ENCODE peak calls at places on chromosomes 11 and 22, in eight cellular contexts. One of them, this sample, is unnamed.

GRCh38 chr11:32034680-32035079 is 56.2 kb upstream of the RCN1 start:
- DNase-seq in caudate nucleus: no peak
- DNase-seq in AG10803: peak; percentile 85
- DNase-seq in activated T-cell treated with anti-CD3 and anti-CD28 coated beads for 1 hour: no peak
- DNase-seq in NCI-H187 treated with DMSO at 0.1 percent for 48 hours: no peak
- DNase-seq in NAMALWA: no peak
- DNase-seq in GM10248: no peak
- DNase-seq in stimulated activated CD4-positive, alpha-beta T cell treated with anti-CD3 and anti-CD28 coated beads, Interleukin-1b, Interleukin-23, amount 100 ng/mL, for 24 hours: no peak
- DNase-seq in this sample: no peak

GRCh38 chr11:110251837-110252236 is 44.6 kb downstream of the RDX start:
- DNase-seq in NCI-H187 treated with DMSO at 0.1 percent for 48 hours: no peak
- DNase-seq in NAMALWA: no peak
- DNase-seq in activated T-cell treated with anti-CD3 and anti-CD28 coated beads for 1 hour: no peak
- DNase-seq in caudate nucleus: no peak
- DNase-seq in stimulated activated CD4-positive, alpha-beta T cell treated with anti-CD3 and anti-CD28 coated beads, Interleukin-1b, Interleukin-23, amount 100 ng/mL, for 24 hours: no peak
- DNase-seq in AG10803: peak; percentile 47
- DNase-seq in GM10248: no peak
- DNase-seq in this sample: no peak

GRCh38 chr22:32830473-32830872 is 29.0 kb downstream of the TIMP3 start:
- DNase-seq in caudate nucleus: no peak
- DNase-seq in GM10248: no peak
- DNase-seq in AG10803: no peak
- DNase-seq in NCI-H187 treated with DMSO at 0.1 percent for 48 hours: no peak
- DNase-seq in NAMALWA: no peak
- DNase-seq in stimulated activated CD4-positive, alpha-beta T cell treated with anti-CD3 and anti-CD28 coated beads, Interleukin-1b, Interleukin-23, amount 100 ng/mL, for 24 hours: no peak
- DNase-seq in activated T-cell treated with anti-CD3 and anti-CD28 coated beads for 1 hour: no peak
- DNase-seq in this sample: no peak

GRCh38 chr11:121376135-121376534 is 76.0 kb upstream of the SORL1 start:
- DNase-seq in NAMALWA: no peak
- DNase-seq in activated T-cell treated with anti-CD3 and anti-CD28 coated beads for 1 hour: no peak
- DNase-seq in AG10803: no peak
- DNase-seq in caudate nucleus: no peak
- DNase-seq in NCI-H187 treated with DMSO at 0.1 percent for 48 hours: no peak
- DNase-seq in GM10248: no peak
- DNase-seq in stimulated activated CD4-positive, alpha-beta T cell treated with anti-CD3 and anti-CD28 coated beads, Interleukin-1b, Interleukin-23, amount 100 ng/mL, for 24 hours: no peak
- DNase-seq in this sample: no peak

GRCh38 chr11:97237151-97237550 is 847.3 kb downstream of the JRKL start:
- DNase-seq in stimulated activated CD4-positive, alpha-beta T cell treated with anti-CD3 and anti-CD28 coated beads, Interleukin-1b, Interleukin-23, amount 100 ng/mL, for 24 hours: no peak
- DNase-seq in activated T-cell treated with anti-CD3 and anti-CD28 coated beads for 1 hour: no peak
- DNase-seq in caudate nucleus: no peak
- DNase-seq in AG10803: no peak
- DNase-seq in NCI-H187 treated with DMSO at 0.1 percent for 48 hours: no peak
- DNase-seq in NAMALWA: no peak
- DNase-seq in GM10248: no peak
- DNase-seq in this sample: no peak

GRCh38 chr11:63459586-63459985 is 31.4 kb downstream of the PLAAT5 start:
- DNase-seq in NCI-H187 treated with DMSO at 0.1 percent for 48 hours: no peak
- DNase-seq in AG10803: no peak
- DNase-seq in NAMALWA: no peak
- DNase-seq in GM10248: no peak
- DNase-seq in caudate nucleus: no peak
- DNase-seq in stimulated activated CD4-positive, alpha-beta T cell treated with anti-CD3 and anti-CD28 coated beads, Interleukin-1b, Interleukin-23, amount 100 ng/mL, for 24 hours: no peak
- DNase-seq in activated T-cell treated with anti-CD3 and anti-CD28 coated beads for 1 hour: no peak
- DNase-seq in this sample: no peak

GRCh38 chr11:109229682-109230081 is 192.3 kb upstream of the C11orf87 start:
- DNase-seq in activated T-cell treated with anti-CD3 and anti-CD28 coated beads for 1 hour: no peak
- DNase-seq in NCI-H187 treated with DMSO at 0.1 percent for 48 hours: no peak
- DNase-seq in GM10248: no peak
- DNase-seq in NAMALWA: no peak
- DNase-seq in caudate nucleus: no peak
- DNase-seq in stimulated activated CD4-positive, alpha-beta T cell treated with anti-CD3 and anti-CD28 coated beads, Interleukin-1b, Interleukin-23, amount 100 ng/mL, for 24 hours: no peak
- DNase-seq in AG10803: peak; percentile 87
- DNase-seq in this sample: no peak

GRCh38 chr11:24855951-24856350 is 359.1 kb downstream of the LUZP2 start:
- DNase-seq in NCI-H187 treated with DMSO at 0.1 percent for 48 hours: no peak
- DNase-seq in GM10248: no peak
- DNase-seq in caudate nucleus: no peak
- DNase-seq in AG10803: no peak
- DNase-seq in stimulated activated CD4-positive, alpha-beta T cell treated with anti-CD3 and anti-CD28 coated beads, Interleukin-1b, Interleukin-23, amount 100 ng/mL, for 24 hours: no peak
- DNase-seq in NAMALWA: no peak
- DNase-seq in activated T-cell treated with anti-CD3 and anti-CD28 coated beads for 1 hour: no peak
- DNase-seq in this sample: no peak

GRCh38 chr11:8267831-8268529 is 4.3 kb upstream of the LMO1 start:
- DNase-seq in activated T-cell treated with anti-CD3 and anti-CD28 coated beads for 1 hour: no peak
- DNase-seq in NCI-H187 treated with DMSO at 0.1 percent for 48 hours: no peak
- DNase-seq in caudate nucleus: no peak
- DNase-seq in NAMALWA: no peak
- DNase-seq in AG10803: no peak
- DNase-seq in GM10248: no peak
- DNase-seq in stimulated activated CD4-positive, alpha-beta T cell treated with anti-CD3 and anti-CD28 coated beads, Interleukin-1b, Interleukin-23, amount 100 ng/mL, for 24 hours: no peak
- DNase-seq in this sample: peak; percentile 10

GRCh38 chr22:20155330-20156041 is 4.6 kb upstream of the CCDC188 start:
- DNase-seq in NAMALWA: peak; percentile 38
- DNase-seq in stimulated activated CD4-positive, alpha-beta T cell treated with anti-CD3 and anti-CD28 coated beads, Interleukin-1b, Interleukin-23, amount 100 ng/mL, for 24 hours: no peak
- DNase-seq in NCI-H187 treated with DMSO at 0.1 percent for 48 hours: no peak
- DNase-seq in caudate nucleus: no peak
- DNase-seq in GM10248: no peak
- DNase-seq in activated T-cell treated with anti-CD3 and anti-CD28 coated beads for 1 hour: no peak
- DNase-seq in AG10803: peak; percentile 59
- DNase-seq in this sample: no peak

GRCh38 chr22:35995772-35996171 is 32.9 kb downstream of the RBFOX2 start:
- DNase-seq in NAMALWA: no peak
- DNase-seq in NCI-H187 treated with DMSO at 0.1 percent for 48 hours: no peak
- DNase-seq in AG10803: peak; percentile 97
- DNase-seq in GM10248: no peak
- DNase-seq in caudate nucleus: no peak
- DNase-seq in stimulated activated CD4-positive, alpha-beta T cell treated with anti-CD3 and anti-CD28 coated beads, Interleukin-1b, Interleukin-23, amount 100 ng/mL, for 24 hours: no peak
- DNase-seq in activated T-cell treated with anti-CD3 and anti-CD28 coated beads for 1 hour: no peak
- DNase-seq in this sample: no peak

GRCh38 chr11:93573184-93573583 is 30.0 kb upstream of the SMCO4 start:
- DNase-seq in caudate nucleus: no peak
- DNase-seq in NCI-H187 treated with DMSO at 0.1 percent for 48 hours: no peak
- DNase-seq in GM10248: no peak
- DNase-seq in NAMALWA: no peak
- DNase-seq in AG10803: no peak
- DNase-seq in activated T-cell treated with anti-CD3 and anti-CD28 coated beads for 1 hour: no peak
- DNase-seq in stimulated activated CD4-positive, alpha-beta T cell treated with anti-CD3 and anti-CD28 coated beads, Interleukin-1b, Interleukin-23, amount 100 ng/mL, for 24 hours: no peak
- DNase-seq in this sample: no peak

GRCh38 chr22:32852346-32853251 is 51.1 kb downstream of the TIMP3 start:
- DNase-seq in NAMALWA: no peak
- DNase-seq in stimulated activated CD4-positive, alpha-beta T cell treated with anti-CD3 and anti-CD28 coated beads, Interleukin-1b, Interleukin-23, amount 100 ng/mL, for 24 hours: no peak
- DNase-seq in activated T-cell treated with anti-CD3 and anti-CD28 coated beads for 1 hour: no peak
- DNase-seq in NCI-H187 treated with DMSO at 0.1 percent for 48 hours: no peak
- DNase-seq in AG10803: no peak
- DNase-seq in GM10248: no peak
- DNase-seq in caudate nucleus: no peak
- DNase-seq in this sample: no peak

GRCh38 chr11:123801765-123802164 is 4.4 kb downstream of the OR6M1 start:
- DNase-seq in NAMALWA: no peak
- DNase-seq in NCI-H187 treated with DMSO at 0.1 percent for 48 hours: no peak
- DNase-seq in AG10803: no peak
- DNase-seq in activated T-cell treated with anti-CD3 and anti-CD28 coated beads for 1 hour: no peak
- DNase-seq in stimulated activated CD4-positive, alpha-beta T cell treated with anti-CD3 and anti-CD28 coated beads, Interleukin-1b, Interleukin-23, amount 100 ng/mL, for 24 hours: no peak
- DNase-seq in GM10248: no peak
- DNase-seq in caudate nucleus: no peak
- DNase-seq in this sample: no peak

GRCh38 chr11:526192-526591 is 9.2 kb downstream of the HRAS start:
- DNase-seq in activated T-cell treated with anti-CD3 and anti-CD28 coated beads for 1 hour: no peak
- DNase-seq in AG10803: no peak
- DNase-seq in caudate nucleus: no peak
- DNase-seq in GM10248: no peak
- DNase-seq in NAMALWA: no peak
- DNase-seq in NCI-H187 treated with DMSO at 0.1 percent for 48 hours: no peak
- DNase-seq in stimulated activated CD4-positive, alpha-beta T cell treated with anti-CD3 and anti-CD28 coated beads, Interleukin-1b, Interleukin-23, amount 100 ng/mL, for 24 hours: no peak
- DNase-seq in this sample: no peak

GRCh38 chr22:38505595-38506117 is 455 bp downstream of the DDX17 start:
- DNase-seq in GM10248: peak; percentile 65
- DNase-seq in activated T-cell treated with anti-CD3 and anti-CD28 coated beads for 1 hour: peak; percentile 58
- DNase-seq in NCI-H187 treated with DMSO at 0.1 percent for 48 hours: no peak
- DNase-seq in caudate nucleus: no peak
- DNase-seq in AG10803: peak; percentile 78
- DNase-seq in stimulated activated CD4-positive, alpha-beta T cell treated with anti-CD3 and anti-CD28 coated beads, Interleukin-1b, Interleukin-23, amount 100 ng/mL, for 24 hours: peak; percentile 48
- DNase-seq in NAMALWA: peak; percentile 67
- DNase-seq in this sample: peak; percentile 62

GRCh38 chr11:64765291-64765803 is 5.6 kb upstream of the PYGM start:
- DNase-seq in NAMALWA: no peak
- DNase-seq in activated T-cell treated with anti-CD3 and anti-CD28 coated beads for 1 hour: no peak
- DNase-seq in NCI-H187 treated with DMSO at 0.1 percent for 48 hours: no peak
- DNase-seq in caudate nucleus: no peak
- DNase-seq in stimulated activated CD4-positive, alpha-beta T cell treated with anti-CD3 and anti-CD28 coated beads, Interleukin-1b, Interleukin-23, amount 100 ng/mL, for 24 hours: no peak
- DNase-seq in AG10803: no peak
- DNase-seq in GM10248: no peak
- DNase-seq in this sample: no peak

GRCh38 chr22:27677895-27678458 is 123.6 kb downstream of the MN1 start:
- DNase-seq in GM10248: no peak
- DNase-seq in AG10803: no peak
- DNase-seq in stimulated activated CD4-positive, alpha-beta T cell treated with anti-CD3 and anti-CD28 coated beads, Interleukin-1b, Interleukin-23, amount 100 ng/mL, for 24 hours: no peak
- DNase-seq in activated T-cell treated with anti-CD3 and anti-CD28 coated beads for 1 hour: no peak
- DNase-seq in caudate nucleus: no peak
- DNase-seq in NAMALWA: no peak
- DNase-seq in NCI-H187 treated with DMSO at 0.1 percent for 48 hours: no peak
- DNase-seq in this sample: no peak

GRCh38 chr11:88569342-88569741 is 231.8 kb upstream of the CTSC start:
- DNase-seq in caudate nucleus: no peak
- DNase-seq in NAMALWA: no peak
- DNase-seq in activated T-cell treated with anti-CD3 and anti-CD28 coated beads for 1 hour: no peak
- DNase-seq in NCI-H187 treated with DMSO at 0.1 percent for 48 hours: no peak
- DNase-seq in stimulated activated CD4-positive, alpha-beta T cell treated with anti-CD3 and anti-CD28 coated beads, Interleukin-1b, Interleukin-23, amount 100 ng/mL, for 24 hours: no peak
- DNase-seq in AG10803: no peak
- DNase-seq in GM10248: no peak
- DNase-seq in this sample: no peak

GRCh38 chr11:85697747-85698146 is 11.8 kb upstream of the CCDC89 start:
- DNase-seq in GM10248: no peak
- DNase-seq in NCI-H187 treated with DMSO at 0.1 percent for 48 hours: no peak
- DNase-seq in AG10803: no peak
- DNase-seq in activated T-cell treated with anti-CD3 and anti-CD28 coated beads for 1 hour: no peak
- DNase-seq in stimulated activated CD4-positive, alpha-beta T cell treated with anti-CD3 and anti-CD28 coated beads, Interleukin-1b, Interleukin-23, amount 100 ng/mL, for 24 hours: no peak
- DNase-seq in NAMALWA: no peak
- DNase-seq in caudate nucleus: no peak
- DNase-seq in this sample: no peak

GRCh38 chr22:21642584-21643448 is 714 bp downstream of the SDF2L1 start:
- DNase-seq in stimulated activated CD4-positive, alpha-beta T cell treated with anti-CD3 and anti-CD28 coated beads, Interleukin-1b, Interleukin-23, amount 100 ng/mL, for 24 hours: no peak
- DNase-seq in AG10803: peak; percentile 35
- DNase-seq in activated T-cell treated with anti-CD3 and anti-CD28 coated beads for 1 hour: peak; percentile 42
- DNase-seq in NAMALWA: peak; percentile 81
- DNase-seq in NCI-H187 treated with DMSO at 0.1 percent for 48 hours: no peak
- DNase-seq in GM10248: peak; percentile 67
- DNase-seq in caudate nucleus: no peak
- DNase-seq in this sample: peak; percentile 69

GRCh38 chr22:32617271-32617670 is 142.7 kb downstream of the FBXO7 start:
- DNase-seq in stimulated activated CD4-positive, alpha-beta T cell treated with anti-CD3 and anti-CD28 coated beads, Interleukin-1b, Interleukin-23, amount 100 ng/mL, for 24 hours: no peak
- DNase-seq in activated T-cell treated with anti-CD3 and anti-CD28 coated beads for 1 hour: no peak
- DNase-seq in NAMALWA: no peak
- DNase-seq in GM10248: no peak
- DNase-seq in AG10803: no peak
- DNase-seq in NCI-H187 treated with DMSO at 0.1 percent for 48 hours: no peak
- DNase-seq in caudate nucleus: no peak
- DNase-seq in this sample: no peak